ENCODE peak calls at places on chromosomes 2 and 18, in six cellular contexts. Y, I, L, U, S and X are unnamed samples.

GRCh38 chr2:182300603-182301002 is 126.2 kb downstream of the PDE1A start:
- DNase-seq in Y (no peak), I (no peak), L (no peak), U (no peak), S (peak; percentile 64), X (no peak)

GRCh38 chr2:215536476-215536875 is 100.6 kb upstream of the FN1 start:
- DNase-seq in Y (no peak), I (no peak), L (no peak), U (no peak), S (peak; percentile 26), X (no peak)

GRCh38 chr18:79507076-79507545 is 111.4 kb downstream of the NFATC1 start:
- DNase-seq in Y (peak; percentile 88), I (peak; percentile 31), L (peak; percentile 17), U (peak; percentile 72), S (peak; percentile 33), X (peak; percentile 76)

GRCh38 chr2:112614201-112614840 is 29.9 kb downstream of the CHCHD5 start:
- DNase-seq in Y (peak; percentile 53), I (peak; percentile 67), L (no peak), U (no peak), S (peak; percentile 28), X (peak; percentile 34)

GRCh38 chr2:142557391-142557790 is 320.1 kb upstream of the KYNU start:
- DNase-seq in Y (no peak), I (no peak), L (no peak), U (no peak), S (no peak), X (no peak)

GRCh38 chr18:33841221-33841967 is 263.4 kb downstream of the ASXL3 start:
- DNase-seq in Y (no peak), I (no peak), L (no peak), U (no peak), S (no peak), X (no peak)

GRCh38 chr2:161814008-161814660 is 189.9 kb downstream of the SLC4A10 start:
- DNase-seq in Y (no peak), I (no peak), L (no peak), U (no peak), S (no peak), X (no peak)

GRCh38 chr2:170396799-170397459 is 219.0 kb downstream of the MYO3B start:
- DNase-seq in Y (no peak), I (no peak), L (no peak), U (no peak), S (peak; percentile 28), X (no peak)

GRCh38 chr2:235106874-235107639 is 155.2 kb downstream of the SH3BP4 start:
- DNase-seq in Y (peak; percentile 71), I (peak; percentile 70), L (peak; percentile 10), U (peak; percentile 64), S (peak; percentile 83), X (no peak)

DNA sequence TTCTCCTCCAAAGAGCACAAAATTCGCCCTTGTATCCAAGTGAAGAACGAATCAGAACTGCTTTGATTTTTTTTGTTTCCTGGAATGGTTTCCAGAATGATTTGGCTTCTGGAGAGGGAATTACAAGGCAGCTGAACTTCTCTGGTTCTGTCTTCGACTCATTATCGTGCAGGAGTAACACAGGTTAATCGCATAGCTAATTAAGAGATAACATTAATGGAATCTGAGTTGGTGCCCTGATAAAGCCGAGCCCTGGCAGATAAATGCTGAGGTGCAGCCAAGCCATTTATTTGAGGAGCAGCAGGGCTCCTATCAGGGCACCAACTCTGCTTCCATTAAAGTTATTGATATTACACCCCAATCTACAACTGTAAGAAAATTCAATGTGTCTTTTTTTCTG is 433.7 kb downstream of the ZNF521 start:
- DNase-seq in Y (no peak), I (no peak), L (no peak), U (no peak), S (no peak), X (no peak)
- TF ChIP-seq CTCF in Y (no peak), I (no peak), L (no peak), U (no peak), S (no peak), X (no peak)

GRCh38 chr2:159905901-159906300 is 107.9 kb upstream of the CD302 start:
- DNase-seq in Y (no peak), I (no peak), L (no peak), U (no peak), S (no peak), X (no peak)
- H3K27ac ChIP-seq in Y (no peak overlapping the region), I (peak overlapping the region; percentile 86), L (no peak overlapping the region), U (no peak overlapping the region), S (no peak overlapping the region), X (no peak overlapping the region)

GRCh38 chr2:73851274-73851673 is 22.5 kb downstream of the STAMBP start:
- DNase-seq in Y (no peak), I (peak; percentile 45), L (no peak), U (no peak), S (no peak), X (no peak)
- TF ChIP-seq CTCF in Y (no peak), I (no peak), L (peak; percentile 60), U (no peak), S (peak; percentile 28), X (no peak)

GRCh38 chr2:49664827-49665226 is 510.5 kb upstream of the FSHR start:
- DNase-seq in Y (no peak), I (no peak), L (no peak), U (no peak), S (no peak), X (no peak)

GRCh38 chr2:49656853-49657252 is 502.5 kb upstream of the FSHR start:
- DNase-seq in Y (no peak), I (no peak), L (no peak), U (no peak), S (no peak), X (no peak)

GRCh38 chr2:49661809-49662208 is 507.5 kb upstream of the FSHR start:
- DNase-seq in Y (no peak), I (no peak), L (no peak), U (no peak), S (no peak), X (no peak)
- H3K27ac ChIP-seq in Y (no peak overlapping the region), I (no peak overlapping the region), L (no peak overlapping the region), U (no peak overlapping the region), S (no peak overlapping the region), X (no peak overlapping the region)

GRCh38 chr2:177193240-177193639 is 19.4 kb upstream of the HNRNPA3 start:
- DNase-seq in Y (no peak), I (no peak), L (no peak), U (no peak), S (no peak), X (no peak)

GRCh38 chr2:177192788-177193187 is 19.8 kb upstream of the HNRNPA3 start:
- DNase-seq in Y (no peak), I (no peak), L (no peak), U (no peak), S (no peak), X (no peak)

GRCh38 chr2:177190941-177191340 is 21.7 kb upstream of the HNRNPA3 start:
- DNase-seq in Y (no peak), I (no peak), L (no peak), U (no peak), S (no peak), X (no peak)

DNA sequence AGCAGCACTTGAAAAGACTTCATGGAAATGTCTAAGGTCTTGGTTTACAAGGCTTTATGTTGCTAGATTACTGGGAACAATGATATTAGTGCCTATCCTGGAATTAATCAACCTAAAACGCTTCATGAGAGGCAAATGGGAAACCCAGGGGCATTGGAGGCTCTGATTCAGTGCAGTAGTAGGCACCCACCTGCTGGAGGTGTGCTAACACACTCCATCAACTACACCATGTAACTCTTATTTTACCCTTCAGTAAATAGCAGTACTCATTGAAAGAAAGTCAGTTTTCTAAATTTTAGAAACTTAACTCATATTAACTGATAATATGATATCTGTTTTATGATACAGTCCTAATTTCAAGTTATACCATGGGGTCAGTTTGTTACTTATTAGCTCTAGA is 17.4 kb upstream of the HNRNPA3 start:
- DNase-seq in Y (no peak), I (no peak), L (no peak), U (no peak), S (no peak), X (no peak)
- TF ChIP-seq CTCF in Y (no peak), I (no peak), L (no peak), U (no peak), S (no peak), X (no peak)